ENCODE peak calls at places on chromosomes 1 and 21, in four cellular contexts. M is right lobe of liver, V is dorsolateral prefrontal cortex, O is GM12864. B is an unnamed sample.
A peak's percentile ranks its signal among the peaks of the same experiment; 100 is the strongest.

GRCh38 chr1:38508272-38508671 is 351.3 kb downstream of the RRAGC start:
- DNase-seq in O (no peak), M (no peak), V (no peak), B (no peak)

GRCh38 chr1:43367026-43367903 is 546 bp downstream of the ELOVL1 start:
- DNase-seq in O (no peak), M (peak; percentile 43), V (no peak), B (no peak)

GRCh38 chr1:76433528-76433927 is 359.0 kb downstream of the ST6GALNAC3 start:
- DNase-seq in M (no peak), O (no peak), V (no peak), B (no peak)

GRCh38 chr1:204331847-204332487 is 27.8 kb downstream of the PLEKHA6 start:
- DNase-seq in O (no peak), M (no peak), V (no peak), B (no peak)

GRCh38 chr1:15616704-15617172 is 520 bp upstream of the DDI2 start:
- DNase-seq in V (no peak), M (no peak), O (no peak), B (no peak)

GRCh38 chr1:91763252-91763651 is 122.7 kb downstream of the TGFBR3 start:
- DNase-seq in O (no peak), V (no peak), M (no peak), B (no peak)

GRCh38 chr1:236051107-236051885 is 13.6 kb downstream of the NID1 start:
- DNase-seq in V (no peak), O (no peak), M (no peak), B (no peak)

GRCh38 chr21:26587621-26588260 is 14.7 kb upstream of the CYYR1 start:
- DNase-seq in V (no peak), O (no peak), M (no peak), B (no peak)

GRCh38 chr21:15001113-15001512 is 63.7 kb downstream of the NRIP1 start:
- DNase-seq in V (no peak), O (no peak), M (no peak), B (no peak)

GRCh38 chr21:25912402-25912746 is 177.6 kb downstream of the GABPA start:
- DNase-seq in V (no peak), M (no peak), O (no peak), B (no peak)

GRCh38 chr1:154155282-154155681 is 409 bp upstream of the NUP210L start:
- DNase-seq in O (no peak), V (no peak), M (no peak), B (no peak)

GRCh38 chr1:67586596-67586995 is 98.4 kb upstream of the GADD45A start:
- DNase-seq in V (no peak), O (no peak), M (no peak), B (no peak)

GRCh38 chr1:196873385-196873784 is 14.5 kb upstream of the CFHR4 start:
- DNase-seq in O (no peak), V (no peak), M (no peak), B (no peak)

GRCh38 chr1:116336250-116336649 is 36.8 kb upstream of the ATP1A1 start:
- DNase-seq in M (no peak), V (no peak), O (no peak), B (no peak)

GRCh38 chr1:21379571-21379970 is 60.4 kb upstream of the NBPF3 start:
- DNase-seq in V (no peak), M (no peak), O (no peak), B (no peak)

GRCh38 chr1:218376722-218377121 is 31.6 kb downstream of the TGFB2 start:
- DNase-seq in M (peak; percentile 30), O (no peak), V (no peak), B (no peak)

GRCh38 chr1:78640462-78640861 is 9.2 kb upstream of the IFI44 start:
- DNase-seq in O (no peak), V (no peak), M (no peak), B (no peak)

GRCh38 chr1:113046569-113046968 is 26.4 kb upstream of the LRIG2 start:
- DNase-seq in M (no peak), V (no peak), O (no peak), B (no peak)

GRCh38 chr1:240468616-240469015 is 143.3 kb downstream of the GREM2 start:
- DNase-seq in O (no peak), V (no peak), M (no peak), B (no peak)

GRCh38 chr1:235650341-235651169 is 971 bp upstream of the GNG4 start:
- DNase-seq in M (peak; percentile 41), O (no peak), V (no peak), B (peak; percentile 47)

GRCh38 chr1:146012703-146013565 is 8.6 kb downstream of the HJV start:
- DNase-seq in M (no peak), O (no peak), V (no peak), B (no peak)

GRCh38 chr1:223750730-223751572 is 38.6 kb downstream of the CAPN2 start:
- DNase-seq in O (no peak), M (peak; percentile 12), V (no peak), B (no peak)

GRCh38 chr1:6249732-6250689 is 6.0 kb downstream of the HES3 start:
- DNase-seq in M (no peak), V (no peak), O (no peak), B (no peak)
- TF ChIP-seq CTCF in M (no peak), V (no peak), O (no peak), B (no peak)

GRCh38 chr1:24413350-24414163 is at the start of gene STPG1:
- DNase-seq in M (peak; percentile 84), O (peak; percentile 71), V (peak; percentile 79), B (peak; percentile 71)
- TF ChIP-seq CTCF in M (no peak), O (no peak), V (no peak), B (no peak)

DNA sequence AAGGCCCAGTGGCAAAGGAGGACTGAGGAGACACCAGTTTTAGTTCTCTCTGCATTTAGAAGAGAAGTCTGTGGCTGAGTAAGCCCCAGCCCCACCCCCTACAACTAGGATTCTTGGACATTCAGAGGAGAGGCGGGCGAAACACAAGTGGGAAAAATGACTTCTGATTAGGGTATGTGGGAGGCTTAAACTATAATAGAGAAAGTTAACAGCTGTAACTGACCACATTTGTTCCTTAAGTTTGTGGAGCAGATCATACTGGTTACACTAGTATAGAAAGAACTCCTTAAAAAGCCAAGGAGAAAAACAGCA is 11.2 kb upstream of the TRIM33 start:
- DNase-seq in V (no peak), M (no peak), O (no peak), B (no peak)
- TF ChIP-seq CTCF in V (no peak), M (no peak), O (no peak), B (no peak)

DNA sequence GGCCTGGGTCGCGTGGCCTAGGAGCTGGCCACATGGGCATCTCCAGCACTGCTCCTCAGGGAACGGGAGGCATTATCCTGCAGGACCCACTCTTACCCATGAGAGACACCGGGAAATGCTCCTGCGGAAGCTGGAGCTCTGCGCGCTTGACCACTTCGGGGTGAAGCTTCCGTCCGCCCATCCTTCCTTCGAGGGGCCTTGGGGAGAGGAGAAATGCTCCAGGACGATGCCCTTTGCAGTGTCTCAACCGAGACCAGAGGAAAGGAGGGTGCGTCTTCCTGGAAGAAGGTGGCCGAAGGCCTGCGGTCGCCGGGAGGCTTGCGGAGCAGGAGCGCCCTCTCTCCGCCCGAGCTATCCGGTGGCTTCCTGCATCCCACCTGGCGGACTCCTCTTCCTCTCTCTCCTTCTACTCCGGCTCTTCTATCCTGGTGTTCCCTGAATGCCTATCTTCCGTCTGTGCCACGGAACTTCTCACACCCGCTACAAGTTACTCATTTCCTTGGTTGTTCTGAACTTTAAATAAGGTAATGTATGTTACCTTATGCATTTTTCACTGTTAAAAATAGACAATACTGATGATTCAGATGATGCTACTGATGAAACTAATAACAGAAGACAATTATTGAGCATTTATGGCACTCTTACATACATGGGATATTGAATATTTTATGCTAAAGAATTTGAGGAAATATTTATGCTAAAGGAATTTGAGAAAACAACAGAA is 91.4 kb downstream of the PRKAB2 start:
- DNase-seq in M (no peak), V (no peak), O (no peak), B (no peak)
- TF ChIP-seq CTCF in M (no peak), V (no peak), O (no peak), B (peak; percentile 13)

GRCh38 chr1:41919131-41919530 is 409 bp upstream of the HIVEP3 start:
- DNase-seq in M (no peak), O (no peak), V (no peak), B (no peak)

GRCh38 chr1:41915786-41916571 is 2.7 kb downstream of the HIVEP3 start:
- DNase-seq in O (no peak), M (no peak), V (no peak), B (no peak)

GRCh38 chr1:41918450-41919043 is at the start of gene HIVEP3:
- DNase-seq in M (no peak), V (peak; percentile 57), O (no peak), B (no peak)

GRCh38 chr1:41917835-41918449 is 780 bp downstream of the HIVEP3 start:
- DNase-seq in O (no peak), M (peak; percentile 42), V (peak; percentile 74), B (peak; percentile 44)

GRCh38 chr1:41917051-41917530 is 1.6 kb downstream of the HIVEP3 start:
- DNase-seq in V (no peak), M (no peak), O (no peak), B (no peak)
- TF ChIP-seq CTCF in V (no peak), M (no peak), O (no peak), B (no peak)

DNA sequence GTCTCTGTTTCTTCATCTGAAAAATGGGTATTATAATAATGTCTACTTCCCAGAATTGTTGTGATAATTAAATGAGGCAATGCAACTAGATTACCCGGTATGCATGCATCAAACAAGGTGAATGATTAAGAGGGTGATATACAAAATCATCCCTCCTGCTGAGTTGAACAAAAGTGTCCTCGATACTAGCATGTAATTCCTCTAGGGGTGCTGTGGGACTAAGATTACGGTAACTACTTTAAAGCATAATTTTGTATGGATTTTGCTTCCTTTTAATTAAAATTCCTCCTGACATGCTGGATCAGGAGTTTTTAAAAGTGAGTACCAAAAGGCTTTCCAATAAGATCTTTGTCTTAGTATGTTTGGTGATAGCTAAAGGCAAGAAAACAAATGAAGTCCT is 98.7 kb upstream of the PRMT6 start:
- DNase-seq in V (no peak), M (no peak), O (no peak), B (no peak)
- TF ChIP-seq CTCF in V (no peak), M (no peak), O (no peak), B (peak; percentile 32)